ENCODE peak calls at places on chromosomes 3 and 15, in seven cellular contexts. Q is A549, E is GM23338, H is GM12878, B is HepG2, W is K562, I is Panc1. L is an unnamed sample.

GRCh38 chr15:42863572-42864239 is 56.9 kb downstream of the TTBK2 start:
- DNase-seq in I (no peak), H (no peak), W (no peak), Q (no peak), E (no peak), B (no peak), L (no peak)

GRCh38 chr15:69092159-69092558 is 68.3 kb upstream of the GLCE start:
- DNase-seq in W (no peak), E (no peak), H (no peak), B (peak), Q (peak), I (peak), L (no peak)

GRCh38 chr3:101303089-101303731 is 17.2 kb downstream of the IMPG2 start:
- DNase-seq in Q (peak), I (peak), E (no peak), B (no peak), W (no peak), H (no peak), L (no peak)

GRCh38 chr3:192772495-192772894 is 45.2 kb upstream of the FGF12 start:
- DNase-seq in Q (peak), H (no peak), E (peak), I (no peak), W (no peak), B (peak), L (no peak)

GRCh38 chr3:69861556-69861955 is 122.3 kb downstream of the MITF start:
- DNase-seq in H (no peak), W (no peak), Q (no peak), E (no peak), B (no peak), I (no peak), L (no peak)

GRCh38 chr3:49377483-49377882 is 19.3 kb upstream of the GPX1 start:
- DNase-seq in W (no peak), Q (no peak), B (no peak), H (peak), I (no peak), E (no peak), L (peak)

GRCh38 chr15:28118531-28118930 is 19.4 kb upstream of the OCA2 start:
- DNase-seq in Q (no peak), E (no peak), B (no peak), I (no peak), H (no peak), W (no peak), L (no peak)

GRCh38 chr3:117444175-117444574 is 734.6 kb downstream of the TUSC7 start:
- DNase-seq in E (no peak), B (no peak), H (no peak), Q (no peak), W (no peak), I (no peak), L (no peak)

GRCh38 chr3:6528951-6529350 is 332.0 kb upstream of the GRM7 start:
- DNase-seq in B (peak), W (no peak), I (no peak), E (no peak), H (no peak), Q (no peak), L (no peak)

GRCh38 chr15:81914734-81915234 is 131.0 kb downstream of the MEX3B start:
- DNase-seq in B (no peak), E (no peak), I (no peak), W (no peak), Q (no peak), H (no peak), L (no peak)

GRCh38 chr3:23624305-23624704 is 181.4 kb upstream of the UBE2E1 start:
- DNase-seq in E (no peak), B (no peak), H (peak), W (no peak), Q (no peak), I (no peak), L (no peak)

GRCh38 chr3:120425877-120426276 is 24.9 kb downstream of the FSTL1 start:
- DNase-seq in Q (no peak), E (no peak), W (no peak), B (no peak), H (no peak), I (no peak), L (no peak)

GRCh38 chr3:166284994-166285393 is 447.8 kb upstream of the BCHE start:
- DNase-seq in B (no peak), Q (peak), E (no peak), I (no peak), W (no peak), H (no peak), L (peak)

GRCh38 chr3:141796436-141797166 is 33.4 kb downstream of the GRK7 start:
- DNase-seq in H (peak), W (no peak), E (no peak), B (no peak), Q (no peak), I (no peak), L (peak)

GRCh38 chr3:114218006-114218405 is 19.4 kb downstream of the ZNF80 start:
- DNase-seq in Q (no peak), W (no peak), I (no peak), E (no peak), H (no peak), B (no peak), L (no peak)

GRCh38 chr15:93486407-93487117 is 397.6 kb upstream of the RGMA start:
- DNase-seq in I (no peak), B (no peak), E (no peak), H (no peak), W (no peak), Q (no peak), L (no peak)

GRCh38 chr3:81837071-81837593 is 75.7 kb upstream of the GBE1 start:
- DNase-seq in W (no peak), E (no peak), H (no peak), B (no peak), Q (peak), I (no peak), L (no peak)

GRCh38 chr3:10524799-10525301 is 19.5 kb upstream of the ATP2B2 start:
- DNase-seq in I (no peak), E (no peak), H (no peak), Q (no peak), B (no peak), W (no peak), L (no peak)

GRCh38 chr3:112894258-112894657 is 47.6 kb upstream of the CD200R1L start:
- DNase-seq in E (peak), H (no peak), B (no peak), W (no peak), I (no peak), Q (peak), L (no peak)

GRCh38 chr3:63351159-63352007 is 73.3 kb downstream of the SYNPR start:
- DNase-seq in W (peak), H (peak), Q (peak), I (peak), E (peak), B (peak), L (peak)

GRCh38 chr15:36370735-36371115 is 208.7 kb upstream of the CDIN1 start:
- DNase-seq in Q (peak), E (no peak), W (no peak), I (no peak), H (no peak), B (peak), L (no peak)

GRCh38 chr15:58548308-58549012 is 116.7 kb downstream of the LIPC start:
- DNase-seq in Q (no peak), E (no peak), B (no peak), I (no peak), W (no peak), H (no peak), L (no peak)

GRCh38 chr3:113167929-113168771 is 43.2 kb upstream of the BOC start:
- DNase-seq in Q (no peak), E (no peak), W (no peak), I (no peak), B (no peak), H (no peak), L (no peak)

GRCh38 chr3:158532099-158532734 is 38.8 kb upstream of the MLF1 start:
- DNase-seq in Q (peak), E (peak), H (no peak), I (peak), W (peak), B (peak), L (peak)

GRCh38 chr3:30112904-30113484 is 493.4 kb upstream of the TGFBR2 start:
- DNase-seq in W (no peak), Q (peak), I (peak), B (peak), E (peak), H (no peak), L (peak)

GRCh38 chr15:57533062-57533735 is 58.5 kb upstream of the MYZAP start:
- DNase-seq in B (no peak), Q (no peak), E (no peak), I (no peak), H (no peak), W (no peak), L (no peak)

GRCh38 chr15:71137138-71137518 is 21.9 kb downstream of the THSD4 start:
- DNase-seq in H (no peak), I (no peak), E (no peak), Q (no peak), B (no peak), W (no peak), L (no peak)

GRCh38 chr3:35659808-35660207 is 20.5 kb downstream of the ARPP21 start:
- DNase-seq in I (no peak), W (no peak), B (peak), Q (peak), H (no peak), E (peak), L (no peak)

GRCh38 chr15:70259640-70260066 is 161.9 kb upstream of the TLE3 start:
- DNase-seq in B (peak), H (no peak), Q (peak), E (peak), I (no peak), W (peak), L (no peak)

GRCh38 chr3:69044608-69045007 is 7.5 kb downstream of the TMF1 start:
- DNase-seq in Q (no peak), I (no peak), E (no peak), B (no peak), H (no peak), W (no peak), L (no peak)

GRCh38 chr3:8492744-8493511 is 8.7 kb upstream of the LMCD1 start:
- DNase-seq in Q (no peak), E (no peak), I (no peak), W (no peak), H (no peak), B (no peak), L (no peak)

GRCh38 chr3:100954990-100955389 is 38.2 kb downstream of the ABI3BP start:
- DNase-seq in H (no peak), Q (no peak), W (no peak), E (no peak), B (no peak), I (no peak), L (no peak)

GRCh38 chr3:150271578-150271930 is 136.5 kb upstream of the TSC22D2 start:
- DNase-seq in Q (no peak), W (no peak), H (no peak), E (no peak), I (no peak), B (no peak), L (no peak)

GRCh38 chr15:26772588-26773484 is at the start of gene GABRB3:
- DNase-seq in W (no peak), E (peak), Q (peak), I (no peak), H (no peak), B (no peak), L (no peak)

GRCh38 chr15:51075364-51075763 is 19.3 kb downstream of the TNFAIP8L3 start:
- DNase-seq in B (no peak), E (no peak), I (no peak), H (no peak), Q (no peak), W (no peak), L (no peak)

GRCh38 chr15:65147902-65148301 is 14.3 kb upstream of the PDCD7 start:
- DNase-seq in I (no peak), H (no peak), Q (no peak), W (no peak), E (no peak), B (no peak), L (no peak)

GRCh38 chr3:151976211-151977050 is 103.0 kb downstream of the SUCNR1 start:
- DNase-seq in Q (peak), W (no peak), E (no peak), I (peak), H (no peak), B (peak), L (no peak)
- TF ChIP-seq REST in Q (no peak), W (no peak), E (no peak), I (no peak), H (no peak), B (no peak), L (no peak)

DNA sequence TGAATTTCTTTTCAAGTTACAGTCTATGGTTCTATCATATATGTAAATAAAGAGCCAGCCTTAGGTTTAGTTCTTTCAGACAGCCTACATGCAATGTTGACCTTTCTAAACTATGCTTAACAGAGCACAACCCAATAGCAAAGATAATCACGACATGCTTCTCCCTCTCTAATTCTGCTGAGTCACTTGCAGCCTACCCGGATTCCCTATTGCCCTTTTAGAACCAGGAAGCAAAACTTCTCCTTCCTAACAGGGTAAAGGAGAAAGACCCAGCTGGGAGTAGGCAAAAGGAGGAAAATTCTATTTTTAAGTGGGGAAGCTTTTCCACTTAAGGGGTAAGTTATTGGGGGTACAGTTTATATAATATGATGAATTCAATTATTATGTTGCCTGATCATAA is 79.3 kb downstream of the SLC7A14 start:
- DNase-seq in Q (peak), H (no peak), B (peak), I (no peak), E (peak), W (no peak), L (no peak)
- TF ChIP-seq REST in Q (no peak), H (no peak), B (no peak), I (no peak), E (no peak), W (no peak), L (no peak)

DNA sequence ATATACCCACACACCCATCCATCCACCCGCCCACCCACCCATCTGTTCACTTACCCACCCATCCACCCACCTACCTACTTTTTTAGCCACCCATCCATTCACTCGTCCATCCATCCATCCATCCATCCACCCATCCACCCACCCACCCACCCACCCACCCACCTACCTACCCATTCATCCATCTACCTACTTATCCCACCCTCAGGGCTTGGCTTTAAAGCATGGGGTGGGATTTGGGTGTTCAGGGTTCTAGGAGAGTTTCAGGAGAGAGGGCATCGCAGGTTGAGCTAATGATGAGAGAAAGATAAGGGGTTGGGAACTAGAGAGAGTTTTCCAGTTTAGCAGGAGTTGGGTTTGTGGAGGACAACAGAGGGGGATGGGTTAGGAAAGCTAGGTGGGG is 9.7 kb downstream of the FBLN2 start:
- DNase-seq in I (no peak), W (no peak), H (no peak), B (no peak), E (no peak), Q (no peak), L (no peak)
- TF ChIP-seq REST in I (no peak), W (no peak), H (no peak), B (no peak), E (no peak), Q (no peak), L (no peak)

GRCh38 chr15:99176757-99177156 is 71.9 kb downstream of the SYNM start:
- DNase-seq in Q (no peak), E (no peak), B (no peak), I (no peak), H (no peak), W (no peak), L (no peak)
- TF ChIP-seq REST in Q (no peak), E (no peak), B (no peak), I (no peak), H (no peak), W (no peak), L (no peak)